ENCODE peak calls at places on chromosomes 6 and 20, in eight cellular contexts. C, M, F, P, J, K, U and Y are unnamed samples.

GRCh38 chr6:119161450-119161849 is 83.0 kb upstream of the FAM184A start:
- DNase-seq in C (no peak), M (no peak), F (no peak), P (no peak), J (no peak), K (no peak), U (no peak), Y (no peak)

GRCh38 chr20:54160269-54161007 is 13.3 kb downstream of the CYP24A1 start:
- DNase-seq in C (no peak), M (no peak), F (no peak), P (no peak), J (no peak), K (no peak), U (no peak), Y (no peak)

GRCh38 chr6:104928141-104928540 is 28.8 kb upstream of the LIN28B start:
- DNase-seq in C (no peak), M (no peak), F (peak), P (no peak), J (no peak), K (no peak), U (no peak), Y (no peak)

GRCh38 chr6:34036357-34037069 is 109.4 kb downstream of the GRM4 start:
- DNase-seq in C (no peak), M (no peak), F (no peak), P (no peak), J (no peak), K (no peak), U (no peak), Y (no peak)

GRCh38 chr20:22583773-22584629 is at the start of gene FOXA2:
- DNase-seq in C (no peak), M (no peak), F (no peak), P (peak), J (no peak), K (peak), U (no peak), Y (no peak)

GRCh38 chr20:25198663-25199363 is 3.3 kb downstream of the ENTPD6 start:
- DNase-seq in C (no peak), M (no peak), F (no peak), P (no peak), J (no peak), K (no peak), U (no peak), Y (no peak)

GRCh38 chr6:8507286-8507685 is 71.9 kb upstream of the SLC35B3 start:
- DNase-seq in C (no peak), M (no peak), F (no peak), P (no peak), J (no peak), K (no peak), U (no peak), Y (no peak)

GRCh38 chr6:41441598-41442205 is 104.5 kb upstream of the FOXP4 start:
- DNase-seq in C (peak), M (no peak), F (no peak), P (no peak), J (no peak), K (no peak), U (no peak), Y (peak)

GRCh38 chr6:95110767-95111166 is 466.6 kb upstream of the MANEA start:
- DNase-seq in C (no peak), M (no peak), F (no peak), P (no peak), J (no peak), K (no peak), U (no peak), Y (no peak)

GRCh38 chr20:1177680-1178079 is 7.1 kb downstream of the TMEM74B start:
- DNase-seq in C (no peak), M (no peak), F (peak), P (no peak), J (no peak), K (no peak), U (no peak), Y (no peak)

GRCh38 chr6:80022803-80023202 is 18.4 kb downstream of the TTK start:
- DNase-seq in C (no peak), M (no peak), F (peak), P (no peak), J (no peak), K (no peak), U (no peak), Y (no peak)

GRCh38 chr6:133964052-133964451 is 11.0 kb downstream of the TBPL1 start:
- DNase-seq in C (no peak), M (no peak), F (peak), P (no peak), J (no peak), K (no peak), U (no peak), Y (no peak)

GRCh38 chr6:16544006-16544405 is 217.3 kb downstream of the ATXN1 start:
- DNase-seq in C (no peak), M (no peak), F (peak), P (no peak), J (no peak), K (no peak), U (peak), Y (no peak)

GRCh38 chr20:12941025-12941424 is 67.7 kb upstream of the SPTLC3 start:
- DNase-seq in C (no peak), M (no peak), F (peak), P (no peak), J (no peak), K (no peak), U (no peak), Y (no peak)

GRCh38 chr6:33828764-33829731 is 25.2 kb upstream of the MLN start:
- DNase-seq in C (no peak), M (peak), F (peak), P (no peak), J (no peak), K (no peak), U (no peak), Y (no peak)

GRCh38 chr6:139742671-139743070 is 368.2 kb upstream of the CITED2 start:
- DNase-seq in C (no peak), M (no peak), F (no peak), P (no peak), J (no peak), K (no peak), U (no peak), Y (no peak)

GRCh38 chr20:58618694-58619540 is 32.2 kb upstream of the STX16 start:
- DNase-seq in C (no peak), M (no peak), F (peak), P (no peak), J (no peak), K (no peak), U (no peak), Y (no peak)

GRCh38 chr6:73798592-73798991 is 102.6 kb downstream of the CD109 start:
- DNase-seq in C (peak), M (peak), F (peak), P (no peak), J (no peak), K (no peak), U (peak), Y (peak)

GRCh38 chr6:86934365-86934764 is 3.0 kb upstream of the HTR1E start:
- DNase-seq in C (no peak), M (no peak), F (no peak), P (no peak), J (no peak), K (no peak), U (no peak), Y (no peak)

GRCh38 chr6:150598858-150599198 is 857 bp upstream of the PLEKHG1 start:
- DNase-seq in C (no peak), M (no peak), F (no peak), P (no peak), J (no peak), K (no peak), U (no peak), Y (no peak)

GRCh38 chr6:106089981-106090380 is 3.8 kb downstream of the PRDM1 start:
- DNase-seq in C (no peak), M (no peak), F (peak), P (no peak), J (no peak), K (no peak), U (no peak), Y (peak)

GRCh38 chr20:62219992-62220665 is at the start of gene HRH3:
- DNase-seq in C (peak), M (no peak), F (peak), P (peak), J (peak), K (peak), U (no peak), Y (no peak)

GRCh38 chr20:57326667-57327455 is 2.7 kb upstream of the SPO11 start:
- DNase-seq in C (no peak), M (no peak), F (no peak), P (no peak), J (no peak), K (no peak), U (no peak), Y (no peak)

GRCh38 chr6:13454286-13455221 is 32.8 kb downstream of the GFOD1 start:
- DNase-seq in C (peak), M (peak), F (peak), P (no peak), J (peak), K (no peak), U (no peak), Y (peak)

GRCh38 chr20:50848846-50849673 is 54.2 kb downstream of the BCAS4 start:
- DNase-seq in C (no peak), M (no peak), F (no peak), P (no peak), J (no peak), K (no peak), U (no peak), Y (no peak)

GRCh38 chr20:4702562-4703280 is 19.0 kb upstream of the PRND start:
- DNase-seq in C (no peak), M (no peak), F (no peak), P (no peak), J (no peak), K (no peak), U (no peak), Y (no peak)

GRCh38 chr6:17506531-17506930 is 93.6 kb upstream of the FAM8A1 start:
- DNase-seq in C (no peak), M (no peak), F (peak), P (no peak), J (no peak), K (no peak), U (no peak), Y (no peak)

GRCh38 chr6:15342114-15342513 is 96.2 kb downstream of the JARID2 start:
- DNase-seq in C (no peak), M (no peak), F (no peak), P (no peak), J (no peak), K (no peak), U (no peak), Y (no peak)

GRCh38 chr6:3484240-3484639 is 27.4 kb upstream of the SLC22A23 start:
- DNase-seq in C (no peak), M (no peak), F (peak), P (no peak), J (no peak), K (no peak), U (no peak), Y (no peak)

GRCh38 chr6:87858440-87858839 is 156.4 kb upstream of the AKIRIN2 start:
- DNase-seq in C (no peak), M (no peak), F (no peak), P (no peak), J (no peak), K (no peak), U (no peak), Y (no peak)

GRCh38 chr6:12008366-12009179 is 3.5 kb upstream of the HIVEP1 start:
- DNase-seq in C (peak), M (peak), F (peak), P (peak), J (peak), K (peak), U (peak), Y (peak)

GRCh38 chr6:166588691-166589333 is 2.3 kb upstream of the RAMACL start:
- DNase-seq in C (peak), M (no peak), F (peak), P (no peak), J (no peak), K (no peak), U (no peak), Y (peak)

GRCh38 chr6:42450314-42451145 is 1.2 kb downstream of the TRERF1 start:
- DNase-seq in C (peak), M (no peak), F (peak), P (no peak), J (no peak), K (peak), U (no peak), Y (peak)

GRCh38 chr6:15132854-15133670 is 112.8 kb upstream of the JARID2 start:
- DNase-seq in C (no peak), M (no peak), F (peak), P (no peak), J (no peak), K (no peak), U (no peak), Y (no peak)

GRCh38 chr20:18007534-18008292 is 38.9 kb downstream of the MGME1 start:
- DNase-seq in C (no peak), M (peak), F (no peak), P (no peak), J (no peak), K (no peak), U (peak), Y (no peak)

GRCh38 chr6:91029211-91029610 is 442.3 kb upstream of the MAP3K7 start:
- DNase-seq in C (no peak), M (no peak), F (no peak), P (no peak), J (no peak), K (peak), U (no peak), Y (no peak)

GRCh38 chr6:136547336-136547735 is 2.9 kb downstream of the MAP7 start:
- DNase-seq in C (no peak), M (no peak), F (peak), P (no peak), J (no peak), K (peak), U (no peak), Y (no peak)